ENCODE peak calls at places on chromosomes 13 and 19, in six cellular contexts. S, U, R, Y, B and T are unnamed samples.

GRCh38 chr13:103539265-103539664 is 473.0 kb upstream of the SLC10A2 start:
- DNase-seq in Y (no peak), R (no peak), U (no peak), S (no peak), B (no peak), T (no peak)

GRCh38 chr19:47444388-47444821 is 25.1 kb upstream of the MEIS3 start:
- DNase-seq in R (no peak), B (no peak), Y (no peak), S (no peak), U (no peak), T (no peak)

GRCh38 chr13:97274782-97275252 is 52.7 kb downstream of the MBNL2 start:
- DNase-seq in U (no peak), S (no peak), B (no peak), R (no peak), Y (no peak), T (no peak)

GRCh38 chr19:41302624-41303351 is 7.2 kb upstream of the CCDC97 start:
- DNase-seq in S (peak; percentile 41), R (no peak), U (no peak), Y (no peak), B (no peak), T (no peak)

GRCh38 chr19:30718728-30719127 is 346.5 kb downstream of the ZNF536 start:
- DNase-seq in Y (peak; percentile 78), R (no peak), S (no peak), U (no peak), B (no peak), T (no peak)

GRCh38 chr19:1239796-1240737 is 1.5 kb upstream of the ATP5F1D start:
- DNase-seq in S (peak; percentile 81), U (peak; percentile 85), Y (peak; percentile 96), R (peak; percentile 77), B (peak; percentile 97), T (peak; percentile 97)

GRCh38 chr19:40078377-40078776 is 12.4 kb downstream of the ZNF780A start:
- DNase-seq in S (no peak), B (no peak), R (no peak), U (no peak), Y (no peak), T (no peak)

GRCh38 chr13:30576528-30576927 is 41.2 kb upstream of the USPL1 start:
- DNase-seq in S (no peak), Y (no peak), R (no peak), B (no peak), U (no peak), T (no peak)

GRCh38 chr19:39335168-39335567 is 675 bp downstream of the GMFG start:
- DNase-seq in Y (no peak), B (no peak), R (no peak), U (no peak), S (no peak), T (no peak)

GRCh38 chr13:113620036-113620435 is 35.5 kb downstream of the TFDP1 start:
- DNase-seq in Y (no peak), R (no peak), U (no peak), B (no peak), S (no peak), T (no peak)

GRCh38 chr19:40771101-40771539 is 4.2 kb upstream of the MIA start:
- DNase-seq in B (no peak), Y (no peak), S (no peak), R (no peak), U (peak; percentile 49), T (no peak)

GRCh38 chr19:41940443-41941409 is 12.5 kb upstream of the ERFL start:
- DNase-seq in R (no peak), B (no peak), S (no peak), Y (no peak), U (no peak), T (no peak)

GRCh38 chr19:10518444-10519361 is 1.5 kb upstream of the S1PR5 start:
- DNase-seq in S (no peak), R (no peak), Y (no peak), U (no peak), B (no peak), T (no peak)

GRCh38 chr19:30896551-30896950 is 452.7 kb downstream of the TSHZ3 start:
- DNase-seq in Y (no peak), S (no peak), B (no peak), R (no peak), U (no peak), T (no peak)

GRCh38 chr13:40666905-40667621 is 622 bp upstream of the FOXO1 start:
- DNase-seq in U (peak; percentile 69), Y (peak; percentile 92), S (peak; percentile 65), B (peak; percentile 77), R (no peak), T (peak; percentile 57)

GRCh38 chr19:40806385-40807146 is 7.6 kb downstream of the EGLN2 start:
- DNase-seq in S (peak; percentile 91), U (no peak), Y (peak; percentile 96), R (peak; percentile 92), B (peak; percentile 85), T (peak; percentile 70)

GRCh38 chr13:95784161-95784880 is 107.4 kb downstream of the DNAJC3 start:
- DNase-seq in S (no peak), R (peak; percentile 23), U (no peak), B (no peak), Y (no peak), T (no peak)

GRCh38 chr13:112693831-112694497 is 4.1 kb downstream of the ATP11A start:
- DNase-seq in S (peak; percentile 30), B (no peak), U (peak; percentile 35), R (peak; percentile 25), Y (peak; percentile 79), T (no peak)

GRCh38 chr19:53812335-53812734 is 11.8 kb downstream of the NLRP12 start:
- DNase-seq in B (no peak), U (no peak), S (no peak), R (no peak), Y (no peak), T (no peak)
- TF ChIP-seq CTCF in B (no peak), U (peak; percentile 27), S (no peak), R (no peak), Y (no peak), T (peak; percentile 25)

DNA sequence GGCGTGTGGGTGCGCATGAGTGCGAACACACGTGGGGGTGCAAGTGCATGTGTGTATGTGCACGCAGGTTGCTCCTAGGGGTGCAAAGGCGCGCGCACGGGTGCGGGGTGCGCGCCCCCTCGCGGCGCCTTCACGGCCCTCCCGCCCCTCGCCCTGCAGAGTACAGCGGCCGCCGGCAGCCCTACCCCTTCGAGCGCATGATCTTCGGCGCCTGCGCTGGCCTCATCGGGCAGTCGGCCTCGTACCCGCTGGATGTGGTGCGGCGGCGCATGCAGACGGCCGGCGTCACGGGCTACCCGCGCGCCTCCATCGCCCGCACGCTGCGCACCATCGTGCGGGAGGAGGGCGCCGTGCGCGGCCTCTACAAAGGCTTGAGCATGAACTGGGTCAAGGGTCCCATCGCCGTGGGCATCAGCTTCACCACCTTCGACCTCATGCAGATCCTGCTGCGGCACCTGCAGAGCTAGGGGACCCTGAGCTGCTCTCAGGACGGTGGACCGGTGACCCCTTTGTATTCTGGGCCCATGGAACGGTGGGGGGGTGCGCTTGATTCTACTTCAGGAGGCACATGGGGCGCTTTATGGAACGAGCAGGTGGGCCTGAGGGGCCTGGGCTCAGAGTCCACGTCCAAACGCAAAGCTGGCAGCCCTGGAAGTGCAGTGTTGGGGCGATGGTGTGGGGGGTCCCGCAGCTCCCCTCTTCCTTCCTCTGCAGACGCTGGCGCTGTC is 27.7 kb downstream of the TMEM161A start:
- DNase-seq in U (no peak), B (peak; percentile 66), Y (no peak), R (no peak), S (no peak), T (no peak)
- TF ChIP-seq CTCF in U (peak; percentile 19), B (peak; percentile 48), Y (no peak), R (no peak), S (no peak), T (no peak)

DNA sequence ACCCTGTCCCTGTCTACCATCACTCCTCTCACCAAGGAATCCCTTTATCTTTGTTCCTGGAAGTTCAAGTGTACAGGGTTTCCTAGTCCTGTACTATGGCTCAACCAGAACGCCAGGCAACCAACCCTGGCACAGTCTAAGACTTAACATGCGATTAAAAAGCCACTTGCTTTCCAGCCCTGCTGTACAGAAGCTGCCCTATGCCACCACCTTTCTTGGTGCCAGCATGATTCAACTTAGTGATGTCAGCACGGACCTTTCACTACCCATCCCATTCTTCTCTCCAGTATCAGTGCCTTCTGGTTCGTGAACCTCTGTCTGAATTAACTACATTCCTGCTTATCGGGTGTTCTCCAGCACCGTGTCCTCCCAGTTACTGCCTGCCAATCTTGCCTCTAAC is 151.1 kb downstream of the KLF12 start:
- DNase-seq in S (no peak), Y (no peak), B (no peak), R (no peak), U (no peak), T (no peak)
- TF ChIP-seq CTCF in S (no peak), Y (no peak), B (no peak), R (no peak), U (no peak), T (no peak)

DNA sequence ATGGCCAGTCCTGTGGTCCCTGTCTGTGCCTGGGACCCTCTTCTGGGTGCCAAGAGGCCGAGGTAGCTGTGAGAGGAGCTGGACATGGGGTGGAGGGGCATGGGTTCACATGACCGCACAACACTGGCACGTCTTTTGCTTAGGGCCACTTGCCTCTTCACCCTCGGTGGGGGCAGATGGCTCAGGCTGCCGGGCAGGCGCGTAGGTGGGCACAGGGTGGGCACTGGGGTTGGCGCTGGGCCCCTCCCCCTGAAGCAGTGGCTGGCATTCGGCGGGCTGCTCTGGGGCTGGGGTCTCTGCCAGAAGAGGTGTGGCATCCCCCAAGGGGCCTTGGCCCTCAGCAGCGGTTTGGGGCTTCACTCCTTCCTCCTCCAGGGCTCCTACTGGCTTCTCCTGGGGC is 8.4 kb downstream of the PALM3 start:
- DNase-seq in Y (no peak), B (no peak), U (no peak), S (no peak), R (no peak), T (no peak)
- TF ChIP-seq CTCF in Y (no peak), B (no peak), U (no peak), S (no peak), R (no peak), T (no peak)

GRCh38 chr19:19672816-19673215 is 4.2 kb downstream of the ZNF101 start:
- DNase-seq in Y (no peak), S (no peak), U (no peak), B (no peak), R (no peak), T (no peak)

GRCh38 chr19:19677579-19677978 is 8.9 kb downstream of the ZNF101 start:
- DNase-seq in B (no peak), U (no peak), S (no peak), Y (peak; percentile 28), R (no peak), T (no peak)

GRCh38 chr19:19679176-19680073 is 10.8 kb downstream of the ZNF101 start:
- DNase-seq in R (no peak), S (no peak), U (no peak), B (no peak), Y (no peak), T (no peak)

GRCh38 chr19:19670070-19670551 is 1.5 kb downstream of the ZNF101 start:
- DNase-seq in U (no peak), Y (peak; percentile 63), S (no peak), B (no peak), R (no peak), T (no peak)

DNA sequence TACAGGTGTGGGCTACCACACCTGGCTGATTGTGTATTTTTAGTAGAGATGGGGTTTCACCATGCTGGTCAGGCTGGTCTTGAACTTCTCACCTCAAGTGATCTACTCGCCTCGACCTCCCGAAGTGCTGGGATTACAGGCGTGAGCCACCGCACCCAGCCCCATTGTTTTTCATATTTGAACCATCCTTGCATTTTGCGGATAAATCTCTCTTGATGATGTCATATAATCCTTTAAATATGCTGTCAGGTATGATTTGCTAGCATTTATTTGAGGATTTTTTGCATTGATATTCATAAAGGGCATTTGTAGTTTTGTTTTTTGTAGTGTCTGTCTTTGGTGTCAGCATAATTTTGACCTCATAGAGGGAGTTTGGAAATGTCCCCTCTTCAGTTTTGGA is 5.7 kb downstream of the ZNF101 start:
- DNase-seq in R (no peak), B (no peak), S (no peak), U (no peak), Y (no peak), T (no peak)
- TF ChIP-seq CTCF in R (no peak), B (no peak), S (no peak), U (no peak), Y (no peak), T (no peak)